ENCODE peak calls at places on chromosomes 7 and 10, in five cellular contexts. H, B, A, W and O are unnamed samples.

GRCh38 chr10:64201936-64202335 is 680.7 kb downstream of the REEP3 start:
- DNase-seq in W (no peak), A (no peak), B (no peak), H (no peak), O (no peak)

GRCh38 chr7:43135129-43135528 is 22.7 kb downstream of the HECW1 start:
- DNase-seq in A (no peak), H (no peak), W (no peak), B (no peak), O (no peak)

GRCh38 chr10:119616879-119617580 is 20.3 kb upstream of the TIAL1 start:
- DNase-seq in W (no peak), A (no peak), B (no peak), H (no peak), O (no peak)

GRCh38 chr10:88165849-88166271 is 302.4 kb downstream of the PTEN start:
- DNase-seq in A (no peak), H (peak), W (peak), B (no peak), O (no peak)

GRCh38 chr10:110357252-110357780 is 52.6 kb upstream of the SMNDC1 start:
- DNase-seq in A (no peak), W (peak), H (peak), B (no peak), O (no peak)

GRCh38 chr7:135789956-135790355 is 41.3 kb upstream of the FAM180A start:
- DNase-seq in B (no peak), H (no peak), A (no peak), W (no peak), O (no peak)

GRCh38 chr7:138163800-138164199 is 87.5 kb downstream of the AKR1D1 start:
- DNase-seq in B (no peak), H (no peak), A (no peak), W (no peak), O (no peak)

GRCh38 chr10:75234683-75235374 is 928 bp downstream of the COMTD1 start:
- DNase-seq in B (no peak), A (peak), W (no peak), H (no peak), O (peak)

GRCh38 chr7:44104880-44105771 is 981 bp downstream of the AEBP1 start:
- DNase-seq in W (peak), A (no peak), B (no peak), H (peak), O (no peak)

GRCh38 chr10:126846959-126847358 is 58.3 kb upstream of the DOCK1 start:
- DNase-seq in A (no peak), H (no peak), B (no peak), W (no peak), O (no peak)

GRCh38 chr10:15719899-15720634 is at the start of gene ITGA8:
- DNase-seq in W (no peak), A (no peak), B (peak), H (no peak), O (no peak)

GRCh38 chr7:116672596-116673503 is 854 bp downstream of the MET start:
- DNase-seq in H (no peak), B (peak), A (no peak), W (no peak), O (peak)